ENCODE peak calls at places on chromosome 2, in four cellular contexts. E is testis, X is fibroblast of lung, G is lower leg skin. F is an unnamed sample.

GRCh38 chr2:219772103-219772502 is 144.7 kb downstream of the SLC4A3 start:
- DNase-seq in X (no peak), G (no peak), E (no peak), F (no peak)

GRCh38 chr2:72765997-72766609 is 59.7 kb downstream of the EXOC6B start:
- DNase-seq in G (no peak), X (no peak), E (no peak), F (no peak)

GRCh38 chr2:26606847-26607190 is 34.3 kb downstream of the CIB4 start:
- DNase-seq in X (no peak), G (peak; percentile 28), E (no peak), F (no peak)

GRCh38 chr2:226187601-226188000 is 612.0 kb downstream of the IRS1 start:
- DNase-seq in X (peak; percentile 76), G (no peak), E (no peak), F (peak; percentile 77)

GRCh38 chr2:175432021-175432420 is 250.5 kb upstream of the ATP5MC3 start:
- DNase-seq in E (no peak), G (no peak), X (no peak), F (no peak)

GRCh38 chr2:84865181-84865783 is 15.6 kb downstream of the TRABD2A start:
- DNase-seq in G (peak; percentile 34), E (no peak), X (peak; percentile 58), F (no peak)

GRCh38 chr2:181356526-181356925 is 100.7 kb upstream of the ITGA4 start:
- DNase-seq in E (no peak), X (no peak), G (no peak), F (no peak)

GRCh38 chr2:40213071-40213470 is 238.8 kb downstream of the SLC8A1 start:
- DNase-seq in X (peak; percentile 46), G (no peak), E (no peak), F (no peak)

GRCh38 chr2:215598376-215598975 is 162.6 kb upstream of the FN1 start:
- DNase-seq in E (no peak), X (peak; percentile 91), G (no peak), F (peak; percentile 87)

GRCh38 chr2:239057533-239057932 is 209.6 kb downstream of the TWIST2 start:
- DNase-seq in E (no peak), X (no peak), G (no peak), F (no peak)

GRCh38 chr2:9830685-9831410 is 12.4 kb upstream of the TAF1B start:
- DNase-seq in E (no peak), G (no peak), X (no peak), F (no peak)

GRCh38 chr2:9593936-9594335 is 36.9 kb downstream of the YWHAQ start:
- DNase-seq in X (no peak), G (no peak), E (no peak), F (no peak)

DNA sequence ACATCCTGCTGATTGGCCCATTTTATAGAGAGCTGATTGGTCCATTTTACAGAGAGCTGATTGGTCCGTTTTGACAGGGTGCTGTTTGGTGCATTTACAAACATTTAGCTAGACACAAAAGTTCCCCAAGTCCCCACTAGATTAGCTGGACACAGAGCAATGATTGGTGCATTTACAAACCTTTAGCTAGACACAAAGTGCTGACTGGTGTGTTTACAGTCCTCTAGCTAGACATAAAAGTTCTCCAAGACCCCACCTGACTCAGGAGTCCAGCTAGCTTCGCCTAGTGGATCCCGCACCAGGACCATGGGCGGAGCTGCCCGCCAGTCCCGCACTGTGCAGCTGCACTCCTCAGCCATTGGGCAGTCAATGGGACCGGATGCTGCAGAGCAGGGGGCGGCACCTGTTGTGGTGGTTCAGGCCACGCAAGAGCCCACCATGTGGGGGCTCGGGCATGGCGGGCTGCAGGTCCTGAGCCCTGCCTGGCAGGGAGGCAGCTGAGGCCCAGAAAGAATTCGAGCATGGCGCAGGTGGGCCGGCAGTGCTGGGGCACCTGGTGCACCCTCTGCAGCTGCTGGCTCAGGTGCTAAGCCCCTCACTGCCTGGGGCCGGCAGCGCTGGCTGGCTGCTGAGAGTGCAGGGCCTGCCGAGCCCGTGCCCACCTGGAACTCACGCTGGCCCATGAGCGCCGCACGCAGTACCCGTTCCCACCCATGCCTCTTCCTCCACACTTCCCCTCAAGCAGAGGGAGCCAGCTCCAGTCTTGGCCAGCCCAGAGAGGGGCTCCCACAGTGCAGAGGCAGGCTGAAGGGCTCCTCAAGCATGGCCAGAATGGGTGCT is 713.2 kb upstream of the GYPC start:
- DNase-seq in X (no peak), G (no peak), E (peak; percentile 20), F (no peak)
- TF ChIP-seq CTCF in X (no peak), G (no peak), E (no peak), F (no peak)

GRCh38 chr2:19351499-19351898 is 6.9 kb downstream of the OSR1 start:
- DNase-seq in G (no peak), E (no peak), X (no peak), F (no peak)
- H3K4me3 ChIP-seq in G (no peak overlapping the region), E (peak overlapping the region; percentile 37), X (no peak overlapping the region), F (no peak overlapping the region)

DNA sequence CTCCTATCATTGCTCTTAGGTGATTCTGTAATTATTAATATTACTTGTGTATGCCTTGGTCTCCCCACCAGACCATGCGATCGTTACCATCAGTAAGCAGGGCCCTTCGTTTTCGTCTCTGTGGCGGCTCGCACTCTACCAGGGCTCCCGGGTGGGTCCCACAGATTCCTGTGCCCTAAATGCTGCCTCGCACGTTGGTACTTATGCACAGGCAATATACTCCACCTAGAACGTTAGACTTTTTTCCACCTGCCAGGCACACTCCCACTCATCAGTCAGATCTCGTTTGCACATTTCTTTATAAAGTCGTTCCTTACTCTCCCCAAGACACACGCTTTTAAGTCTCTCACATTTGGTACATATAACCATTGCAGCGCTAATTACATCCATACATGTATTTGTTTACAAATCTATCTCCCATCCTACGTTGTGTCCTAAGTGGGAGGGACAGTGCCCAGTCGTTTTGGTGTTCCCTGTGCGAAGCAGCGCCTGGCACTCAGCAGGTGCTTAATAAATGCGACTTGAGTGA is 901 bp downstream of the FEZ2 start:
- DNase-seq in X (no peak), E (no peak), G (no peak), F (no peak)
- TF ChIP-seq CTCF in X (no peak), E (no peak), G (no peak), F (no peak)

DNA sequence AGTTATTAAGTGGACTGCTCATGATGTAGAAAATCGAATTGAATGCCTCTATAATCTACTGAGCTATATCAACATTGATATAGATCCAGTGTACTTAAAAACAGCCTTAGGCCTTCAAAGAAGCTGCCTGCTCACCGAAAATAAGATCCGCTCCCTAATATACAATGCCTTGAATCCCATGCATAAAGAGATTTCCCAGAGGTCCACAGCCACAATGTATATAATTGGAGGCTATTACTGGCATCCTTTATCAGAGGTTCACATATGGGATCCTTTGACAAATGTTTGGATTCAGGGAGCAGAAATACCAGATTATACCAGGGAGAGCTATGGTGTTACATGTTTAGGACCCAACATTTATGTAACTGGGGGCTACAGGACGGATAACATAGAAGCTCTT is 2.0 kb downstream of the KLHL23 start:
- DNase-seq in E (no peak), X (no peak), G (no peak), F (no peak)
- H3K4me3 ChIP-seq in E (no peak overlapping the region), X (no peak overlapping the region), G (no peak overlapping the region), F (no peak overlapping the region)

GRCh38 chr2:237790353-237790752 is 8.2 kb upstream of the RBM44 start:
- DNase-seq in G (no peak), E (no peak), X (peak; percentile 53), F (no peak)

GRCh38 chr2:237786936-237787335 is 11.6 kb upstream of the RBM44 start:
- DNase-seq in E (no peak), G (no peak), X (no peak), F (no peak)

GRCh38 chr2:237797253-237797652 is 1.3 kb upstream of the RBM44 start:
- DNase-seq in E (no peak), X (no peak), G (no peak), F (no peak)

GRCh38 chr2:237791977-237792727 is 6.4 kb upstream of the RBM44 start:
- DNase-seq in X (no peak), G (no peak), E (no peak), F (no peak)
- TF ChIP-seq CTCF in X (peak; percentile 22), G (no peak), E (no peak), F (peak; percentile 13)

GRCh38 chr2:41923156-41923786 is 124.5 kb upstream of the PKDCC start:
- DNase-seq in E (no peak), X (no peak), G (no peak), F (no peak)
- H3K4me3 ChIP-seq in E (no peak overlapping the region), X (no peak overlapping the region), G (no peak overlapping the region), F (no peak overlapping the region)

DNA sequence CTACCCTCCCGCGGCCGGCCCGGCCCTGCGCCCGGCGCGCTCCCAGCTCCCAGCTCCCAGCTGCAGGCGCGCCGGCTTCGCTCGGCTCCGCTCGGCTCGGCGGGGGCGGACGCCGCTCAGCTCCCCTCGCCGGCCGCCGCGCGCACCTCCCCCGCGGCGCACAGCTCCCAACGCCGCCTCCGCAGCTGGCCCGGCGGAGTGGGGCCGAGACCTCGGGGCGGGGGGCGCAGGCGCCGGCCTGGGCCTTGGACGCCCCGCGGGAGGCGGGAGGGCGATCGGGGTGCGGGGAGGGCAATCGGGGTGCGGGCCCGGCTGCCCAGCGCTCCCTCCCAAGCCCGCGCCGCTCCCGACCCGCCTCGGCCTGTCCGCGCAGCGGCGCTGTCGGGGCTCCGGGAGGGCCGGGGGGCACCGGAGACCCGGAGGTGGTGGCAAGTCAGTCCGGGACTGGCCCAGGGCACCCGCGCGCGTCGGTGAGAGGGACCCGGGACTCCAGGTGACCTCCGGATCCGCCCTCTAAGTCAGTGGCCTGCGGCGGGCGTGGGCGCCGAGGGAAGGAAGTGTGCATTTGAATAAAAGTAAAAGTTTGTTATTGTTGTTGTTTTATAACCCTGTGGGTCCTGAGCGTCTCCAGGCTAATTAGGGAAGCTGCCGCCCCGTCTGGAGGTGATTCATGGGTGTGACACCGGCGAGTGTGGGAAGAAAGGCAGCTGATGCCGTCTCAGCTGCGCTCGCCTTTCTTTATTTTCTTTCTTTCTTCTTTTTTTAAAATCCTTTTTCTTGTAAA is at the start of gene CRACDL:
- DNase-seq in X (no peak), E (peak; percentile 46), G (no peak), F (no peak)
- TF ChIP-seq CTCF in X (no peak), E (peak; percentile 18), G (no peak), F (no peak)

GRCh38 chr2:10910625-10911024 is 1.1 kb upstream of the KCNF1 start:
- DNase-seq in G (no peak), E (no peak), X (no peak), F (no peak)

GRCh38 chr2:10912076-10912731 is 470 bp downstream of the KCNF1 start:
- DNase-seq in G (no peak), X (no peak), E (no peak), F (no peak)

GRCh38 chr2:10909996-10910341 is 1.8 kb upstream of the KCNF1 start:
- DNase-seq in X (no peak), G (no peak), E (no peak), F (no peak)

GRCh38 chr2:10912796-10913445 is 1.2 kb downstream of the KCNF1 start:
- DNase-seq in G (no peak), X (no peak), E (no peak), F (no peak)

GRCh38 chr2:10911291-10912075 is at the start of gene KCNF1:
- DNase-seq in E (peak; percentile 42), G (no peak), X (peak; percentile 66), F (no peak)
- H3K4me3 ChIP-seq in E (peak within 1 kb of the TSS; percentile 36), G (no peak within 1 kb of the TSS), X (peak within 1 kb of the TSS; percentile 54), F (no peak within 1 kb of the TSS)

GRCh38 chr2:83584674-83585073 is 874.4 kb downstream of the SUCLG1 start:
- DNase-seq in X (no peak), E (no peak), G (no peak), F (peak; percentile 80)

GRCh38 chr2:83582589-83582988 is 876.5 kb downstream of the SUCLG1 start:
- DNase-seq in X (no peak), E (no peak), G (no peak), F (no peak)

GRCh38 chr2:83585250-83585649 is 873.8 kb downstream of the SUCLG1 start:
- DNase-seq in G (no peak), X (no peak), E (no peak), F (no peak)

GRCh38 chr2:83587309-83587708 is 871.8 kb downstream of the SUCLG1 start:
- DNase-seq in X (no peak), G (no peak), E (no peak), F (no peak)
- TF ChIP-seq CTCF in X (no peak), G (no peak), E (no peak), F (no peak)